ENCODE peak calls at places on chromosomes 4 and X, in seven cellular contexts. G, K, V, I, R, Z and F are unnamed samples.
A peak's percentile ranks its signal among the peaks of the same experiment; 100 is the strongest.

GRCh38 chr4:89915151-89915550 is 20.5 kb downstream of the MMRN1 start:
- DNase-seq in G (no peak), K (no peak), V (no peak), I (no peak), R (no peak), Z (no peak), F (no peak)

GRCh38 chr4:128810331-128810870 is 901 bp downstream of the JADE1 start:
- DNase-seq in G (peak; percentile 18), K (peak; percentile 51), V (peak; percentile 60), I (peak; percentile 73), R (peak; percentile 77), Z (no peak), F (no peak)

GRCh38 chr4:159487284-159487747 is 384.4 kb downstream of the RAPGEF2 start:
- DNase-seq in G (peak; percentile 53), K (peak; percentile 77), V (peak; percentile 85), I (peak; percentile 71), R (peak; percentile 71), Z (no peak), F (peak; percentile 95)

GRCh38 chr4:144355809-144356757 is 215.6 kb upstream of the GYPA start:
- DNase-seq in G (peak; percentile 55), K (peak; percentile 74), V (peak; percentile 94), I (peak; percentile 74), R (peak; percentile 85), Z (no peak), F (peak; percentile 88)

GRCh38 chr4:153206534-153206933 is 2.3 kb downstream of the TRIM2 start:
- DNase-seq in G (no peak), K (no peak), V (no peak), I (no peak), R (no peak), Z (no peak), F (no peak)

GRCh38 chr4:1841201-1841885 is 14.6 kb downstream of the LETM1 start:
- DNase-seq in G (no peak), K (no peak), V (no peak), I (no peak), R (no peak), Z (no peak), F (no peak)

GRCh38 chrX:9847071-9847470 is 60.8 kb downstream of the SHROOM2 start:
- DNase-seq in G (peak; percentile 27), K (peak; percentile 29), V (peak; percentile 81), I (no peak), R (no peak), Z (no peak), F (no peak)

GRCh38 chrX:153371256-153371655 is 29.9 kb downstream of the PNMA6E start:
- DNase-seq in G (no peak), K (no peak), V (no peak), I (no peak), R (no peak), Z (no peak), F (no peak)

GRCh38 chr4:116066711-116067245 is 953.4 kb upstream of the NDST4 start:
- DNase-seq in G (no peak), K (peak; percentile 77), V (no peak), I (peak; percentile 3), R (peak; percentile 4), Z (no peak), F (no peak)

GRCh38 chrX:23493941-23494374 is 159.3 kb downstream of the PTCHD1 start:
- DNase-seq in G (peak; percentile 11), K (peak; percentile 5), V (peak; percentile 52), I (peak; percentile 42), R (peak; percentile 65), Z (no peak), F (peak; percentile 20)

GRCh38 chr4:41930139-41930831 is 4.9 kb upstream of the TMEM33 start:
- DNase-seq in G (no peak), K (no peak), V (no peak), I (no peak), R (no peak), Z (no peak), F (no peak)

GRCh38 chr4:162015090-162015489 is 148.7 kb downstream of the FSTL5 start:
- DNase-seq in G (no peak), K (peak; percentile 6), V (no peak), I (peak; percentile 55), R (no peak), Z (no peak), F (no peak)

GRCh38 chrX:19563327-19563726 is 48.0 kb upstream of the MAP3K15 start:
- DNase-seq in G (no peak), K (no peak), V (no peak), I (peak; percentile 12), R (peak; percentile 62), Z (no peak), F (no peak)

GRCh38 chrX:30865020-30865419 is 24.0 kb downstream of the TAB3 start:
- DNase-seq in G (no peak), K (peak; percentile 48), V (peak; percentile 22), I (peak; percentile 16), R (peak; percentile 3), Z (no peak), F (peak; percentile 54)

GRCh38 chr4:186780291-186781031 is 56.8 kb upstream of the FAT1 start:
- DNase-seq in G (no peak), K (peak; percentile 44), V (no peak), I (no peak), R (no peak), Z (no peak), F (no peak)

GRCh38 chrX:134718329-134719317 is 60.4 kb upstream of the PLAC1 start:
- DNase-seq in G (peak; percentile 76), K (peak; percentile 79), V (peak; percentile 91), I (peak; percentile 83), R (peak; percentile 69), Z (no peak), F (peak; percentile 12)

GRCh38 chr4:3303445-3303824 is 10.6 kb downstream of the RGS12 start:
- DNase-seq in G (no peak), K (no peak), V (no peak), I (peak; percentile 54), R (no peak), Z (peak; percentile 44), F (no peak)

GRCh38 chrX:19225906-19226305 is 103.6 kb upstream of the ADGRG2 start:
- DNase-seq in G (peak; percentile 10), K (peak; percentile 43), V (peak; percentile 24), I (peak; percentile 27), R (peak; percentile 60), Z (no peak), F (peak; percentile 88)

GRCh38 chrX:3362956-3363355 is 16.5 kb upstream of the MXRA5 start:
- DNase-seq in G (peak; percentile 33), K (peak; percentile 89), V (no peak), I (no peak), R (no peak), Z (no peak), F (no peak)

GRCh38 chrX:134585446-134585845 is 72.8 kb downstream of the PLAC1 start:
- DNase-seq in G (no peak), K (no peak), V (no peak), I (no peak), R (no peak), Z (no peak), F (no peak)

GRCh38 chrX:109600114-109600710 is 24.8 kb downstream of the KCNE5 start:
- DNase-seq in G (no peak), K (no peak), V (peak; percentile 8), I (peak; percentile 63), R (no peak), Z (no peak), F (no peak)

GRCh38 chrX:80747832-80748231 is 61.8 kb downstream of the BRWD3 start:
- DNase-seq in G (no peak), K (peak; percentile 5), V (peak; percentile 23), I (no peak), R (peak; percentile 10), Z (no peak), F (no peak)

GRCh38 chr4:141571368-141571767 is 65.0 kb upstream of the IL15 start:
- DNase-seq in G (no peak), K (no peak), V (peak; percentile 55), I (no peak), R (no peak), Z (no peak), F (no peak)

GRCh38 chr4:3352505-3352904 is 59.7 kb downstream of the RGS12 start:
- DNase-seq in G (no peak), K (no peak), V (no peak), I (no peak), R (no peak), Z (no peak), F (no peak)

GRCh38 chrX:23332101-23332887 is 2.4 kb upstream of the PTCHD1 start:
- DNase-seq in G (no peak), K (no peak), V (no peak), I (no peak), R (no peak), Z (no peak), F (no peak)

DNA sequence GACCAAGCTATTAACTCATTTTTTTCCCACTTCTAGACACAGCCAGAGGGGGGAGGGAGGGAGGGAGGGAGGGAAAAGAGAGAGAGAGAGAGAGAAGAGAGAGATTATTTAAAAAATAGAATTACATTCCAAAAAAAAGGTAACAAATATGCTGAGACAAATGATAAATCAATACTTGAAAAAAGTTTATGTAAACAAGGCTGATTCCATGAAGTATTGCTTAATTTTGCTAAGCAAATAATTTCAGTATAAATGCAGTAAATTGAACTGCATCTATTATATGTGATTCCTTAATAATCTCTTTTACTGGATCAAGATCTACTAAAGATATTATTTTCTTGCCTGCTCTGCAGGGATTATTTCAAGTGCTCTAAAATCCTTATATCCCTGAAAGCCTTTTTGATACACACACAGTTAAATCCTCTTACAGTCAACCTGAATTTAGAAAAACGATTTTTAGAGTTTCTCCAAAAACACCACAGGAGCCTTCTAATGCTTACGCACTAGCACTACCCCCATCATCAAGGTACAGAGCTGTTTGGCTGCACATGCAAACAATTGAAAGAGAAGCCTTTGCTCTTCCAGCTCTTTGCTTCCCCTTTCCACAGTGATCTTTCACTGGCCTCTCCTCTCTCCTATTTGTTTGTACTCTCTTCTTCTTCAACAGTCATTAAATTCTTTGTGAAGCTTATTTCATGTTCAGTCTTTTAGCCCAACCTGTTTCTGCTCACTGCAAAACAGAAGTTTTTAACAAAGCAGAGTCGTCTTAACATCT is 426.3 kb upstream of the FAM241A start:
- DNase-seq in G (no peak), K (no peak), V (no peak), I (no peak), R (no peak), Z (no peak), F (no peak)
- TF ChIP-seq CTCF in G (no peak), K (no peak), V (no peak), I (no peak), R (no peak), Z (no peak), F (no peak)

DNA sequence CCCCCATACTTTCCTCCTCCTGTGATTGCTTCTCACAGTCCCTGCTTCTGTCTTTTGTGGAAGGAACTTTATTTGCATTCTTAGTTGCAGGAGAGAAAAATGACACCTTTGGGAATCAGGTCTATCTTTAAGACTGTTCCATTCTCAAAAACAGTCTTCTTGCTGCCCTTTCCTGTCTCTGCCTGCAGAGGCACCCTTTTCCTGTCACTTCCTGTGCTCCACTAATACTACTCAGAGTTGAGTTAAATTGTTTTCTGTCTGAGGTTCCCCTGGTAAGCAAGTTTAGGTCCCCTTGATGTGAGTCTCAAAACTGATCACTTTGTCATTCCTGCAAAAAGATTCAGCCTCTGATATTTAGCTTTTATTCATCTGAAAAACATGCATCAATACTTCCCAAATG is 208.8 kb upstream of the CLNK start:
- DNase-seq in G (no peak), K (peak; percentile 22), V (no peak), I (no peak), R (peak; percentile 31), Z (no peak), F (no peak)
- TF ChIP-seq CTCF in G (no peak), K (peak; percentile 76), V (peak; percentile 26), I (peak; percentile 40), R (peak; percentile 44), Z (peak; percentile 24), F (no peak)

GRCh38 chr4:8732681-8733243 is 138.9 kb downstream of the HMX1 start:
- DNase-seq in G (no peak), K (no peak), V (no peak), I (no peak), R (no peak), Z (peak; percentile 23), F (no peak)
- TF ChIP-seq CTCF in G (no peak), K (no peak), V (no peak), I (no peak), R (no peak), Z (no peak), F (no peak)

GRCh38 chr4:45316257-45316656 is 589.9 kb upstream of the GNPDA2 start:
- DNase-seq in G (no peak), K (no peak), V (no peak), I (no peak), R (no peak), Z (no peak), F (no peak)
- TF ChIP-seq CTCF in G (no peak), K (no peak), V (no peak), I (no peak), R (no peak), Z (no peak), F (no peak)